ENCODE peak calls at places on chromosome 19, in six cellular contexts. M is fibroblast of lung, R is uterus, A is breast epithelium, J is thyroid gland, P is GM10248. N is an unnamed sample.

GRCh38 chr19:42596391-42597071 is 1.8 kb upstream of the CEACAM8 start:
- DNase-seq in A (no peak), M (no peak), R (no peak), J (peak; percentile 10), P (peak; percentile 57), N (peak; percentile 66)

GRCh38 chr19:12885749-12886706 is 973 bp downstream of the KLF1 start:
- DNase-seq in M (peak; percentile 2), P (no peak), A (no peak), R (no peak), J (no peak), N (no peak)

GRCh38 chr19:42282036-42282762 is 13.1 kb downstream of the CIC start:
- DNase-seq in A (no peak), R (peak; percentile 51), P (no peak), M (peak; percentile 52), J (no peak), N (no peak)

GRCh38 chr19:39430675-39431593 is 4.8 kb downstream of the RPS16 start:
- DNase-seq in M (peak; percentile 99), R (no peak), P (peak; percentile 65), J (peak; percentile 65), A (no peak), N (peak; percentile 68)

GRCh38 chr19:40588926-40589569 is 12.1 kb upstream of the LTBP4 start:
- DNase-seq in M (no peak), P (no peak), R (no peak), J (no peak), A (no peak), N (no peak)

GRCh38 chr19:40525234-40526051 is 51.2 kb upstream of the SHKBP1 start:
- DNase-seq in A (no peak), J (no peak), P (no peak), M (no peak), R (no peak), N (no peak)

GRCh38 chr19:55258476-55258827 is 365 bp downstream of the PPP6R1 start:
- DNase-seq in A (no peak), P (peak; percentile 68), R (no peak), J (peak; percentile 42), M (no peak), N (peak; percentile 77)

GRCh38 chr19:12985049-12985776 is 10.1 kb upstream of the NFIX start:
- DNase-seq in M (peak; percentile 79), R (no peak), J (peak; percentile 48), A (no peak), P (no peak), N (no peak)

GRCh38 chr19:49343127-49343526 is 7.9 kb downstream of the CD37 start:
- DNase-seq in M (no peak), P (peak; percentile 44), R (no peak), A (no peak), J (no peak), N (peak; percentile 53)

GRCh38 chr19:34405892-34406660 is 1.9 kb downstream of the PDCD2L start:
- DNase-seq in M (no peak), R (no peak), A (no peak), J (no peak), P (no peak), N (no peak)

GRCh38 chr19:18099623-18099995 is 2.0 kb downstream of the MAST3 start:
- DNase-seq in J (no peak), R (no peak), P (no peak), M (no peak), A (no peak), N (no peak)

GRCh38 chr19:46392252-46392801 is 21.0 kb downstream of the CCDC8 start:
- DNase-seq in M (no peak), R (no peak), P (no peak), J (no peak), A (no peak), N (no peak)

GRCh38 chr19:24166055-24166454 is 79.1 kb downstream of the ZNF254 start:
- DNase-seq in A (no peak), M (peak; percentile 43), P (no peak), J (no peak), R (no peak), N (no peak)

GRCh38 chr19:31231181-31231580 is 118.1 kb downstream of the TSHZ3 start:
- DNase-seq in M (peak; percentile 87), J (no peak), R (no peak), P (no peak), A (no peak), N (no peak)

GRCh38 chr19:18677156-18677555 is 6.3 kb upstream of the CRTC1 start:
- DNase-seq in A (no peak), M (no peak), R (no peak), J (no peak), P (no peak), N (no peak)

GRCh38 chr19:57008432-57008831 is 111.4 kb upstream of the USP29 start:
- DNase-seq in A (no peak), J (no peak), M (no peak), R (no peak), P (no peak), N (no peak)

DNA sequence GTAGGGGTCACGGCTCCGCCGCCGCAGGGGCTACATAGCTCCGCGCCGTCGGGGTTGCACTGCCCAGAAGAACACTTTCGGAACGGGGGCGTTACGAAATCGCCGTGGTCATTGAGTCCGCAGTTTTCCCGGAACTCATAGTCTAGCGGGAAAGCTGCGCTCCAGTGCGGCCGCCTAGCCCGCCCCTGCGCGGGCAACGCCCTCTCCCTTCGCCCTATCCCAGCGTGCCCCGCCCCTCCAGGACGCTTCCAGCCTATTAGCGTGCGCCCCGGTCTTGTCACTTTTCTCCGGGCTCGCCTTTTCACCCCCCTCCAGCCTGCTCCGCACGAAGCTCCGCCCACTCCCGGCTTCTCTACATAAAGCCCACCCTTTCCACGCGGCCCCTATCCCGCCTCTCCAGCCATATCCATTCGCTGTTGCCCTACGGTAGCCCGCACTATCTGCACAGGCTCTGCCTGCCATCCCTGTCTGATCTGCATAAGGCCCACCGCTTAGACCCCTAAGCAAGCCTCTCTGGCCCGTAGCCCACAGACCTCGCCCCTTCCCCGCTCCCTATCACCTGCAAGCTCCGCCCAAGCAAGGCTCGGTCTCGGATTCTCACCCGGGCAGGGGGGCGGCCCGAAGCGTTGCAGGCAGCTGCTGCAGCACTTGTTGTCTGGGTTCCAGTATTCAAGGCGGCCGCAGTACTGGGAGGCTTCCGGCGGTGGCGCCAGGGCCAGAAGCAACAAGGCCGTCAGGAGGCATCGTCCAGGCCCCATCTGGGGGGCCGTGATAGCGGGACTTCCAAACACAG is 1.6 kb downstream of the IGFLR1 start:
- DNase-seq in A (peak; percentile 97), M (peak; percentile 94), J (peak; percentile 99), R (peak; percentile 98), P (peak; percentile 98), N (peak; percentile 99)
- TF ChIP-seq CTCF in A (no peak), M (no peak), J (no peak), R (no peak), P (peak; percentile 37), N (peak; percentile 8)

DNA sequence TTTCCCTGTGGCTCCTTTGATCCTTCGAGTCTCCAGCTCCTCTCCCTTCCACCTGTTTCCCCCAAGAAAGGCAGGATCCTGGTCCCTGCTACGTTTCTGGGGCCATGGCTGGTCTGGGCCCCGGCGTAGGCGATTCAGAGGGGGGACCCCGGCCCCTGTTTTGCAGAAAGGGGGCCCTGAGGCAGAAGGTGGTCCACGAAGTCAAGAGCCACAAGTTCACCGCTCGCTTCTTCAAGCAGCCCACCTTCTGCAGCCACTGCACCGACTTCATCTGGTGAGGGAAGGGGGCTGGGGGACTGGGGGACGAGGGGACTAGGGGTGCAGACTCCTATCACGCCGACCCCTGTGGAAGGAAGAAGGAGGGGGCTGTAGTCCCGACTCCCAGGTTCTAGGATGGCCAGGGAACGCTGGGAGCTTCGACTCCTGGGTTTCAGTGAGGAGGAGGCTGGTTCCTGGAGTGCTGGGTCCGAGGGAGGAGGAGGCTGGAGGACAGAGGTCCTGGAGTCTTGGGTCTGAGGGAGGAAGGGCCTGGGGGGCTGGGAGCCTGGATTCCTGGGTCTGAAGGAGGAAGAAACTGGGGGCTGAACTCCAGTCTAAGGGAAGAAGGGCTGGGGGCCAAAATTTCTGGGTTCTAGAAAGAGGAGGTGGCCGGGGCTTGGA is 524 bp downstream of the PRKCG start:
- DNase-seq in M (no peak), A (no peak), R (no peak), P (no peak), J (no peak), N (no peak)
- TF ChIP-seq CTCF in M (no peak), A (no peak), R (no peak), P (no peak), J (no peak), N (no peak)

GRCh38 chr19:277581-278165 is 13.5 kb downstream of the PLPP2 start:
- DNase-seq in P (no peak), M (peak; percentile 38), J (no peak), R (no peak), A (no peak), N (no peak)

GRCh38 chr19:280541-281007 is 10.6 kb downstream of the PLPP2 start:
- DNase-seq in J (no peak), M (no peak), P (no peak), R (no peak), A (no peak), N (no peak)

GRCh38 chr19:279656-280055 is 11.5 kb downstream of the PLPP2 start:
- DNase-seq in R (no peak), M (no peak), P (no peak), J (no peak), A (no peak), N (no peak)

GRCh38 chr19:281156-281853 is 9.9 kb downstream of the PLPP2 start:
- DNase-seq in A (no peak), R (no peak), P (no peak), M (no peak), J (no peak), N (no peak)

GRCh38 chr19:279231-279630 is 12.0 kb downstream of the PLPP2 start:
- DNase-seq in P (no peak), R (no peak), M (no peak), A (no peak), J (no peak), N (no peak)
- TF ChIP-seq CTCF in P (no peak), R (no peak), M (no peak), A (no peak), J (no peak), N (no peak)

GRCh38 chr19:4200940-4201542 is 18.6 kb downstream of the ANKRD24 start:
- DNase-seq in R (no peak), J (no peak), A (no peak), M (no peak), P (no peak), N (no peak)

GRCh38 chr19:4201798-4202197 is 19.3 kb downstream of the ANKRD24 start:
- DNase-seq in A (no peak), P (no peak), R (no peak), J (no peak), M (no peak), N (no peak)

GRCh38 chr19:4210166-4210731 is 19.1 kb upstream of the EBI3 start:
- DNase-seq in P (no peak), A (no peak), R (no peak), M (no peak), J (no peak), N (no peak)

GRCh38 chr19:4208385-4209094 is 20.8 kb upstream of the EBI3 start:
- DNase-seq in M (peak; percentile 32), A (no peak), J (no peak), P (peak; percentile 48), R (no peak), N (peak; percentile 66)

GRCh38 chr19:4206818-4207484 is 22.4 kb upstream of the EBI3 start:
- DNase-seq in M (peak; percentile 14), J (no peak), P (no peak), A (no peak), R (no peak), N (no peak)
- TF ChIP-seq CTCF in M (peak; percentile 44), J (no peak), P (peak; percentile 23), A (no peak), R (no peak), N (no peak)

GRCh38 chr19:53076984-53077383 is 26.2 kb downstream of the ZNF160 start:
- DNase-seq in A (no peak), J (peak; percentile 66), M (peak; percentile 43), P (no peak), R (peak; percentile 32), N (no peak)
- TF ChIP-seq CTCF in A (peak; percentile 48), J (peak; percentile 56), M (peak; percentile 43), P (no peak), R (peak; percentile 44), N (no peak)

N was measured in GM13976.